ENCODE peak calls at places on chromosomes 16 and 17, in five cellular contexts. W is AG09319, K is HEK293T, A is NCI-H2107, B is A549. D is an unnamed sample.

GRCh38 chr17:77742579-77742978 is 215.9 kb upstream of the TNRC6C start:
- DNase-seq in W (no peak), K (no peak), A (no peak), B (no peak), D (no peak)

GRCh38 chr17:48960834-48961515 is 7.4 kb downstream of the GIP start:
- DNase-seq in W (no peak), K (no peak), A (no peak), B (no peak), D (no peak)

GRCh38 chr16:70701596-70701995 is 15.7 kb upstream of the MTSS2 start:
- DNase-seq in W (no peak), K (no peak), A (no peak), B (no peak), D (no peak)

GRCh38 chr17:7838291-7839075 is 4.5 kb downstream of the KDM6B start:
- DNase-seq in W (no peak), K (no peak), A (no peak), B (no peak), D (no peak)

GRCh38 chr17:48470388-48471034 is 40.5 kb upstream of the SKAP1 start:
- DNase-seq in W (no peak), K (no peak), A (peak; percentile 22), B (no peak), D (no peak)

GRCh38 chr16:53714080-53715050 is 10.4 kb downstream of the FTO start:
- DNase-seq in W (no peak), K (peak; percentile 43), A (no peak), B (no peak), D (no peak)

GRCh38 chr17:33940769-33941168 is 314.3 kb upstream of the CCL2 start:
- DNase-seq in W (no peak), K (no peak), A (no peak), B (no peak), D (no peak)

GRCh38 chr17:4179071-4179470 is 36.1 kb downstream of the CYB5D2 start:
- DNase-seq in W (no peak), K (no peak), A (no peak), B (no peak), D (no peak)

GRCh38 chr16:81740163-81740562 is 38.9 kb upstream of the PLCG2 start:
- DNase-seq in W (no peak), K (no peak), A (no peak), B (no peak), D (no peak)

GRCh38 chr17:56866496-56866895 is 32.5 kb downstream of the DGKE start:
- DNase-seq in W (no peak), K (no peak), A (no peak), B (no peak), D (no peak)

GRCh38 chr17:1272701-1273100 is 2.5 kb downstream of the BHLHA9 start:
- DNase-seq in W (no peak), K (no peak), A (no peak), B (no peak), D (no peak)

GRCh38 chr17:4947411-4948165 is 742 bp downstream of the PFN1 start:
- DNase-seq in W (no peak), K (peak; percentile 40), A (no peak), B (peak; percentile 64), D (no peak)

GRCh38 chr17:1880851-1881630 is 51.2 kb downstream of the RPA1 start:
- DNase-seq in W (no peak), K (no peak), A (no peak), B (no peak), D (no peak)

GRCh38 chr17:75110307-75110937 is 653 bp downstream of the ARMC7 start:
- DNase-seq in W (no peak), K (no peak), A (no peak), B (no peak), D (no peak)

GRCh38 chr17:7296189-7296861 is 1.9 kb upstream of the YBX2 start:
- DNase-seq in W (no peak), K (peak; percentile 92), A (peak; percentile 45), B (peak; percentile 86), D (peak; percentile 29)

GRCh38 chr16:76800196-76800595 is 390.8 kb upstream of the MON1B start:
- DNase-seq in W (no peak), K (no peak), A (no peak), B (no peak), D (no peak)

GRCh38 chr17:2282297-2282873 is 21.2 kb downstream of the SMG6 start:
- DNase-seq in W (peak; percentile 74), K (peak; percentile 46), A (no peak), B (peak; percentile 67), D (no peak)

GRCh38 chr17:18260332-18261145 is at the start of gene MIEF2:
- DNase-seq in W (peak; percentile 82), K (peak; percentile 97), A (peak; percentile 69), B (peak; percentile 100), D (peak; percentile 83)

GRCh38 chr16:85360323-85361277 is 248.3 kb upstream of the CIBAR2 start:
- DNase-seq in W (no peak), K (no peak), A (peak; percentile 79), B (no peak), D (peak; percentile 66)

GRCh38 chr16:50538411-50539052 is 9.7 kb upstream of the NKD1 start:
- DNase-seq in W (no peak), K (no peak), A (no peak), B (no peak), D (no peak)

GRCh38 chr16:65991149-65991701 is 375.3 kb upstream of the CDH5 start:
- DNase-seq in W (no peak), K (no peak), A (no peak), B (no peak), D (no peak)

GRCh38 chr17:31211352-31212012 is 85.6 kb downstream of the OMG start:
- DNase-seq in W (no peak), K (no peak), A (no peak), B (no peak), D (no peak)

GRCh38 chr17:61597606-61598005 is 6.6 kb upstream of the NACA2 start:
- DNase-seq in W (no peak), K (no peak), A (no peak), B (no peak), D (no peak)

GRCh38 chr16:12097523-12098428 is 121.2 kb downstream of the SNX29 start:
- DNase-seq in W (peak; percentile 76), K (no peak), A (no peak), B (no peak), D (no peak)

GRCh38 chr16:66741971-66742396 is 9.4 kb downstream of the DYNC1LI2 start:
- DNase-seq in W (no peak), K (no peak), A (no peak), B (no peak), D (no peak)

GRCh38 chr17:83081561-83082201 is 2.3 kb downstream of the METRNL start:
- DNase-seq in W (peak; percentile 54), K (no peak), A (no peak), B (no peak), D (no peak)

GRCh38 chr17:80847506-80848230 is 144.0 kb upstream of the CHMP6 start:
- DNase-seq in W (no peak), K (no peak), A (no peak), B (no peak), D (no peak)

GRCh38 chr16:85354623-85355514 is 242.6 kb upstream of the CIBAR2 start:
- DNase-seq in W (no peak), K (no peak), A (no peak), B (no peak), D (no peak)

GRCh38 chr16:24731722-24732419 is 2.4 kb downstream of the TNRC6A start:
- DNase-seq in W (no peak), K (no peak), A (no peak), B (no peak), D (no peak)

GRCh38 chr16:78277374-78277773 is 177.9 kb downstream of the WWOX start:
- DNase-seq in W (no peak), K (no peak), A (no peak), B (no peak), D (no peak)

GRCh38 chr16:11107781-11108465 is 148.1 kb downstream of the SOCS1 start:
- DNase-seq in W (no peak), K (no peak), A (no peak), B (no peak), D (no peak)

GRCh38 chr17:16251043-16251442 is 34.0 kb downstream of the PIGL start:
- DNase-seq in W (no peak), K (no peak), A (no peak), B (no peak), D (no peak)

GRCh38 chr16:79288046-79288445 is 312.5 kb downstream of the MAF start:
- DNase-seq in W (no peak), K (no peak), A (no peak), B (no peak), D (no peak)

GRCh38 chr17:82457071-82457789 is 1.3 kb upstream of the NARF start:
- DNase-seq in W (no peak), K (no peak), A (no peak), B (no peak), D (no peak)